ENCODE peak calls at places on chromosomes 4 and X, in ten cellular contexts. One of them, this sample, is unnamed. For H3K4me1, the result is how much of the 10 kb centered on the place peaks cover.

GRCh38 chr4:86441175-86441960 is 81.5 kb upstream of the MAPK10 start:
- DNase-seq in mucosa of descending colon: no peak
- DNase-seq in suprapubic skin: no peak
- DNase-seq in hepatocyte: no peak
- DNase-seq in sigmoid colon: no peak
- DNase-seq in CD8-positive, alpha-beta T cell: no peak
- DNase-seq in tibial artery: no peak
- DNase-seq in BE2C: no peak
- DNase-seq in HepG2: no peak
- DNase-seq in ovary: no peak
- DNase-seq in this sample: no peak

GRCh38 chr4:26525136-26525535 is 34.9 kb upstream of the CCKAR start:
- DNase-seq in mucosa of descending colon: no peak
- DNase-seq in suprapubic skin: no peak
- DNase-seq in hepatocyte: no peak
- DNase-seq in sigmoid colon: no peak
- DNase-seq in CD8-positive, alpha-beta T cell: no peak
- DNase-seq in tibial artery: no peak
- DNase-seq in BE2C: no peak
- DNase-seq in HepG2: no peak
- DNase-seq in ovary: no peak
- DNase-seq in this sample: no peak

GRCh38 chr4:8410066-8410600 is 30.4 kb downstream of the ACOX3 start:
- DNase-seq in mucosa of descending colon: no peak
- DNase-seq in suprapubic skin: no peak
- DNase-seq in hepatocyte: no peak
- DNase-seq in sigmoid colon: no peak
- DNase-seq in CD8-positive, alpha-beta T cell: no peak
- DNase-seq in tibial artery: no peak
- DNase-seq in BE2C: no peak
- DNase-seq in HepG2: no peak
- DNase-seq in ovary: no peak
- DNase-seq in this sample: no peak

GRCh38 chr4:184617611-184618196 is 31.5 kb downstream of the CASP3 start:
- DNase-seq in mucosa of descending colon: no peak
- DNase-seq in suprapubic skin: no peak
- DNase-seq in hepatocyte: no peak
- DNase-seq in sigmoid colon: no peak
- DNase-seq in CD8-positive, alpha-beta T cell: no peak
- DNase-seq in tibial artery: peak
- DNase-seq in BE2C: peak
- DNase-seq in HepG2: no peak
- DNase-seq in ovary: no peak
- DNase-seq in this sample: no peak

GRCh38 chrX:1851527-1851926 is 236.7 kb downstream of the ASMT start:
- DNase-seq in mucosa of descending colon: no peak
- DNase-seq in suprapubic skin: no peak
- DNase-seq in hepatocyte: no peak
- DNase-seq in sigmoid colon: no peak
- DNase-seq in CD8-positive, alpha-beta T cell: no peak
- DNase-seq in tibial artery: no peak
- DNase-seq in BE2C: no peak
- DNase-seq in HepG2: no peak
- DNase-seq in ovary: no peak
- DNase-seq in this sample: no peak

GRCh38 chr4:144656857-144657256 is 10.9 kb downstream of the HHIP start:
- DNase-seq in mucosa of descending colon: no peak
- DNase-seq in suprapubic skin: no peak
- DNase-seq in hepatocyte: no peak
- DNase-seq in sigmoid colon: no peak
- DNase-seq in CD8-positive, alpha-beta T cell: no peak
- DNase-seq in tibial artery: no peak
- DNase-seq in BE2C: no peak
- DNase-seq in HepG2: no peak
- DNase-seq in ovary: peak
- DNase-seq in this sample: no peak

GRCh38 chr4:2651998-2652397 is 104.1 kb downstream of the TNIP2 start:
- DNase-seq in mucosa of descending colon: no peak
- DNase-seq in suprapubic skin: no peak
- DNase-seq in hepatocyte: no peak
- DNase-seq in sigmoid colon: peak
- DNase-seq in CD8-positive, alpha-beta T cell: no peak
- DNase-seq in tibial artery: no peak
- DNase-seq in BE2C: no peak
- DNase-seq in HepG2: no peak
- DNase-seq in ovary: no peak
- DNase-seq in this sample: no peak

GRCh38 chr4:8860892-8861575 is 10.6 kb downstream of the HMX1 start:
- DNase-seq in mucosa of descending colon: no peak
- DNase-seq in suprapubic skin: no peak
- DNase-seq in hepatocyte: no peak
- DNase-seq in sigmoid colon: no peak
- DNase-seq in CD8-positive, alpha-beta T cell: no peak
- DNase-seq in tibial artery: no peak
- DNase-seq in BE2C: no peak
- DNase-seq in HepG2: no peak
- DNase-seq in ovary: no peak
- DNase-seq in this sample: no peak

GRCh38 chr4:82638479-82638878 is 76.7 kb upstream of the TMEM150C start:
- DNase-seq in mucosa of descending colon: no peak
- DNase-seq in suprapubic skin: no peak
- DNase-seq in hepatocyte: no peak
- DNase-seq in sigmoid colon: no peak
- DNase-seq in CD8-positive, alpha-beta T cell: no peak
- DNase-seq in tibial artery: no peak
- DNase-seq in BE2C: no peak
- DNase-seq in HepG2: no peak
- DNase-seq in ovary: no peak
- DNase-seq in this sample: no peak

GRCh38 chrX:46588263-46588662 is 14.7 kb downstream of the CHST7 start:
- DNase-seq in mucosa of descending colon: no peak
- DNase-seq in suprapubic skin: no peak
- DNase-seq in hepatocyte: no peak
- DNase-seq in sigmoid colon: peak
- DNase-seq in CD8-positive, alpha-beta T cell: peak
- DNase-seq in tibial artery: peak
- DNase-seq in BE2C: no peak
- DNase-seq in HepG2: no peak
- DNase-seq in ovary: no peak
- DNase-seq in this sample: no peak

GRCh38 chrX:21974011-21974385 is 33.5 kb downstream of the SMS start:
- DNase-seq in mucosa of descending colon: no peak
- DNase-seq in suprapubic skin: no peak
- DNase-seq in hepatocyte: peak
- DNase-seq in sigmoid colon: no peak
- DNase-seq in CD8-positive, alpha-beta T cell: no peak
- DNase-seq in tibial artery: no peak
- DNase-seq in BE2C: no peak
- DNase-seq in HepG2: no peak
- DNase-seq in ovary: no peak
- DNase-seq in this sample: no peak

GRCh38 chr4:26004290-26004689 is 90.3 kb downstream of the SMIM20 start:
- DNase-seq in mucosa of descending colon: no peak
- DNase-seq in suprapubic skin: no peak
- DNase-seq in hepatocyte: no peak
- DNase-seq in sigmoid colon: no peak
- DNase-seq in CD8-positive, alpha-beta T cell: no peak
- DNase-seq in tibial artery: no peak
- DNase-seq in BE2C: no peak
- DNase-seq in HepG2: no peak
- DNase-seq in ovary: no peak
- DNase-seq in this sample: no peak

GRCh38 chrX:112636951-112637541 is 42.7 kb downstream of the LHFPL1 start:
- DNase-seq in mucosa of descending colon: no peak
- DNase-seq in suprapubic skin: no peak
- DNase-seq in hepatocyte: no peak
- DNase-seq in sigmoid colon: no peak
- DNase-seq in CD8-positive, alpha-beta T cell: no peak
- DNase-seq in tibial artery: no peak
- DNase-seq in BE2C: no peak
- DNase-seq in HepG2: no peak
- DNase-seq in ovary: no peak
- DNase-seq in this sample: no peak

GRCh38 chr4:94459462-94460161 is 7.9 kb downstream of the PDLIM5 start:
- DNase-seq in mucosa of descending colon: no peak
- DNase-seq in suprapubic skin: no peak
- DNase-seq in hepatocyte: peak
- DNase-seq in sigmoid colon: no peak
- DNase-seq in CD8-positive, alpha-beta T cell: no peak
- DNase-seq in tibial artery: no peak
- DNase-seq in BE2C: no peak
- DNase-seq in HepG2: peak
- DNase-seq in ovary: no peak
- DNase-seq in this sample: no peak

GRCh38 chr4:94466923-94467322 is 15.2 kb downstream of the PDLIM5 start:
- DNase-seq in mucosa of descending colon: no peak
- DNase-seq in suprapubic skin: no peak
- DNase-seq in hepatocyte: no peak
- DNase-seq in sigmoid colon: no peak
- DNase-seq in CD8-positive, alpha-beta T cell: no peak
- DNase-seq in tibial artery: no peak
- DNase-seq in BE2C: no peak
- DNase-seq in HepG2: no peak
- DNase-seq in ovary: no peak
- DNase-seq in this sample: no peak

GRCh38 chr4:94461506-94461905 is 9.8 kb downstream of the PDLIM5 start:
- DNase-seq in mucosa of descending colon: no peak
- DNase-seq in suprapubic skin: no peak
- DNase-seq in hepatocyte: no peak
- DNase-seq in sigmoid colon: no peak
- DNase-seq in CD8-positive, alpha-beta T cell: no peak
- DNase-seq in tibial artery: no peak
- DNase-seq in BE2C: no peak
- DNase-seq in HepG2: no peak
- DNase-seq in ovary: no peak
- DNase-seq in this sample: no peak

GRCh38 chr4:94462572-94462971 is 10.8 kb downstream of the PDLIM5 start:
- DNase-seq in mucosa of descending colon: no peak
- DNase-seq in suprapubic skin: no peak
- DNase-seq in hepatocyte: no peak
- DNase-seq in sigmoid colon: no peak
- DNase-seq in CD8-positive, alpha-beta T cell: no peak
- DNase-seq in tibial artery: no peak
- DNase-seq in BE2C: no peak
- DNase-seq in HepG2: no peak
- DNase-seq in ovary: no peak
- DNase-seq in this sample: no peak

GRCh38 chr4:94463771-94464170 is 12.0 kb downstream of the PDLIM5 start:
- DNase-seq in mucosa of descending colon: no peak
- DNase-seq in suprapubic skin: no peak
- DNase-seq in hepatocyte: no peak
- DNase-seq in sigmoid colon: no peak
- DNase-seq in CD8-positive, alpha-beta T cell: no peak
- DNase-seq in tibial artery: no peak
- DNase-seq in BE2C: no peak
- DNase-seq in HepG2: no peak
- DNase-seq in ovary: no peak
- DNase-seq in this sample: no peak
- H3K4me1 ChIP-seq in mucosa of descending colon: under half
- H3K4me1 ChIP-seq in suprapubic skin: under half
- H3K4me1 ChIP-seq in hepatocyte: under half
- H3K4me1 ChIP-seq in sigmoid colon: half or more
- H3K4me1 ChIP-seq in CD8-positive, alpha-beta T cell: under half
- H3K4me1 ChIP-seq in tibial artery: half or more
- H3K4me1 ChIP-seq in BE2C: under half
- H3K4me1 ChIP-seq in HepG2: half or more
- H3K4me1 ChIP-seq in ovary: under half
- H3K4me1 ChIP-seq in this sample: under half

GRCh38 chrX:152903589-152903988 is 5.7 kb downstream of the ZNF185 start:
- DNase-seq in mucosa of descending colon: no peak
- DNase-seq in suprapubic skin: no peak
- DNase-seq in hepatocyte: no peak
- DNase-seq in sigmoid colon: no peak
- DNase-seq in CD8-positive, alpha-beta T cell: no peak
- DNase-seq in tibial artery: no peak
- DNase-seq in BE2C: no peak
- DNase-seq in HepG2: no peak
- DNase-seq in ovary: no peak
- DNase-seq in this sample: no peak
- H3K4me3 ChIP-seq in mucosa of descending colon: no peak
- H3K4me3 ChIP-seq in suprapubic skin: no peak
- H3K4me3 ChIP-seq in hepatocyte: no peak
- H3K4me3 ChIP-seq in sigmoid colon: no peak
- H3K4me3 ChIP-seq in CD8-positive, alpha-beta T cell: no peak
- H3K4me3 ChIP-seq in tibial artery: no peak
- H3K4me3 ChIP-seq in BE2C: no peak
- H3K4me3 ChIP-seq in HepG2: no peak
- H3K4me3 ChIP-seq in ovary: no peak
- H3K4me3 ChIP-seq in this sample: no peak

DNA sequence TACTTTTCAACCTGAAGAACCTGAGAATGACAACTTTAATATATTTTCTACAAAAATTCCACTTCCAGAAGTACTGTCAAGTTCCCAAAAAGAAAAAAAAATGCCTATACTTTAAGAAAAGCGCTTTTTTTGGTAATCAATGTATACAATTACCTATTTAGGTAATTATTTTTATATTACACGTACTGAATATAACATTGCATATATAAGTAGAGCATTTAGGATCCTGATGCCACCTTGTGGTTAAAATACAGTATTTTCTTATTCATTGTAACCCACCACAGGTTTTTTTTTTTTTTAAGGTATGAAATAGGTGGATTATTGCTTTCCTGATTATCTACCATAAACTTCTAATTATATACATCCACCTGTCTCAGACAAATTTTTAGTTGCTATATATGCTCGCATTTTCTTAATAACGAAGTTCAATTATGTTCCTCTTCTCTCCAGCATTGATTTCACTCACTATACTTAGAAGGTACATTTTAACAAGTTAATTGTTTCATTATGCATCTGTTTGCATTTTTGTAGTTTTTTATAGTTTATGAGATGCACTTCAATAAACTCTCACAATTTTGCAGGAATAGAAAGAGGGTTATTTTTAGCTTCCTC is 5.2 kb downstream of the MAP9 start:
- DNase-seq in mucosa of descending colon: no peak
- DNase-seq in suprapubic skin: no peak
- DNase-seq in hepatocyte: peak
- DNase-seq in sigmoid colon: no peak
- DNase-seq in CD8-positive, alpha-beta T cell: no peak
- DNase-seq in tibial artery: no peak
- DNase-seq in BE2C: no peak
- DNase-seq in HepG2: no peak
- DNase-seq in ovary: no peak
- DNase-seq in this sample: no peak
- TF ChIP-seq CTCF in mucosa of descending colon: no peak
- TF ChIP-seq CTCF in suprapubic skin: peak
- TF ChIP-seq CTCF in hepatocyte: peak
- TF ChIP-seq CTCF in sigmoid colon: no peak
- TF ChIP-seq CTCF in CD8-positive, alpha-beta T cell: peak
- TF ChIP-seq CTCF in tibial artery: peak
- TF ChIP-seq CTCF in BE2C: peak
- TF ChIP-seq CTCF in HepG2: peak
- TF ChIP-seq CTCF in ovary: no peak
- TF ChIP-seq CTCF in this sample: peak

DNA sequence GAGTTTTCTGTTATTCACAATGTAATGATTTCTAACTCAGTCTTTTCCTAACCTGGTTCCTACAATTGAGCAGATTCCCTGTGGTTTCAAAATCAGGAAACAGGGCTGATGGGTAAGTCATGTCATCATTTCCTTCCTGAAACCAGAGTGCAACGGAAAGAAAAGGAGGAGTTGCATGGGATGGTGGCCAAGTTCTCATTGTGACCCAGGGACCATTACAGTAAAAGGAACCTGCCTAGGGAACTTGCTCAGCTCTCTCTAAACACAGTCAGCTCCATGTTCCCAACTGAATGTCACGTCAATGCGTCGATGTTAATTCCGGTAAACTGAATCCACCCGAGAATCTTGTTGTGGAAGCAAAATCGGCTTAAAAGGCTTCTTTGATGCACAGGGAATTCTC is 51.2 kb downstream of the LGI2 start:
- DNase-seq in mucosa of descending colon: no peak
- DNase-seq in suprapubic skin: no peak
- DNase-seq in hepatocyte: no peak
- DNase-seq in sigmoid colon: peak
- DNase-seq in CD8-positive, alpha-beta T cell: no peak
- DNase-seq in tibial artery: peak
- DNase-seq in BE2C: no peak
- DNase-seq in HepG2: no peak
- DNase-seq in ovary: no peak
- DNase-seq in this sample: no peak
- H3K4me1 ChIP-seq in mucosa of descending colon: under half
- H3K4me1 ChIP-seq in suprapubic skin: under half
- H3K4me1 ChIP-seq in hepatocyte: under half
- H3K4me1 ChIP-seq in sigmoid colon: under half
- H3K4me1 ChIP-seq in CD8-positive, alpha-beta T cell: under half
- H3K4me1 ChIP-seq in tibial artery: under half
- H3K4me1 ChIP-seq in BE2C: under half
- H3K4me1 ChIP-seq in HepG2: under half
- H3K4me1 ChIP-seq in ovary: under half
- H3K4me1 ChIP-seq in this sample: under half